ENCODE peak calls at places on chromosome 2, in ten cellular contexts. One of them, this sample, is unnamed.

GRCh38 chr2:235026649-235027557 is 75.1 kb downstream of the SH3BP4 start:
- DNase-seq in putamen: no peak
- DNase-seq in GM04504: peak; percentile 65
- DNase-seq in nucleus accumbens: no peak
- DNase-seq in stimulated activated naive CD8-positive, alpha-beta T cell treated with anti-CD3 and anti-CD28 coated beads, Interleukin-15, Interleukin-2, amounts not matched to agents 100 U/mL and 50 U/mL, for 24 hours: no peak
- DNase-seq in mucosa of descending colon: peak; percentile 93
- DNase-seq in activated CD4-positive, alpha-beta T cell treated with anti-CD3 and anti-CD28 coated beads, Interleukin-2, amount 50 U/mL, for 48 hours: no peak
- DNase-seq in fibroblast of the conjunctiva: peak; percentile 60
- DNase-seq in mucosa of gallbladder: peak; percentile 88
- DNase-seq in AG04449: no peak
- DNase-seq in this sample: no peak

GRCh38 chr2:20577495-20578235 is 73.2 kb downstream of the HS1BP3 start:
- DNase-seq in putamen: no peak
- DNase-seq in GM04504: peak; percentile 71
- DNase-seq in nucleus accumbens: no peak
- DNase-seq in stimulated activated naive CD8-positive, alpha-beta T cell treated with anti-CD3 and anti-CD28 coated beads, Interleukin-15, Interleukin-2, amounts not matched to agents 100 U/mL and 50 U/mL, for 24 hours: no peak
- DNase-seq in mucosa of descending colon: no peak
- DNase-seq in activated CD4-positive, alpha-beta T cell treated with anti-CD3 and anti-CD28 coated beads, Interleukin-2, amount 50 U/mL, for 48 hours: no peak
- DNase-seq in fibroblast of the conjunctiva: no peak
- DNase-seq in mucosa of gallbladder: no peak
- DNase-seq in AG04449: no peak
- DNase-seq in this sample: peak; percentile 81

GRCh38 chr2:61177727-61178549 is 15.9 kb downstream of the C2orf74 start:
- DNase-seq in putamen: no peak
- DNase-seq in GM04504: peak; percentile 9
- DNase-seq in nucleus accumbens: no peak
- DNase-seq in stimulated activated naive CD8-positive, alpha-beta T cell treated with anti-CD3 and anti-CD28 coated beads, Interleukin-15, Interleukin-2, amounts not matched to agents 100 U/mL and 50 U/mL, for 24 hours: peak; percentile 57
- DNase-seq in mucosa of descending colon: peak; percentile 69
- DNase-seq in activated CD4-positive, alpha-beta T cell treated with anti-CD3 and anti-CD28 coated beads, Interleukin-2, amount 50 U/mL, for 48 hours: peak; percentile 52
- DNase-seq in fibroblast of the conjunctiva: no peak
- DNase-seq in mucosa of gallbladder: no peak
- DNase-seq in AG04449: no peak
- DNase-seq in this sample: no peak

GRCh38 chr2:71699428-71699827 is 246.1 kb downstream of the DYSF start:
- DNase-seq in putamen: no peak
- DNase-seq in GM04504: no peak
- DNase-seq in nucleus accumbens: no peak
- DNase-seq in stimulated activated naive CD8-positive, alpha-beta T cell treated with anti-CD3 and anti-CD28 coated beads, Interleukin-15, Interleukin-2, amounts not matched to agents 100 U/mL and 50 U/mL, for 24 hours: no peak
- DNase-seq in mucosa of descending colon: no peak
- DNase-seq in activated CD4-positive, alpha-beta T cell treated with anti-CD3 and anti-CD28 coated beads, Interleukin-2, amount 50 U/mL, for 48 hours: no peak
- DNase-seq in fibroblast of the conjunctiva: no peak
- DNase-seq in mucosa of gallbladder: no peak
- DNase-seq in AG04449: no peak
- DNase-seq in this sample: no peak

GRCh38 chr2:66802877-66803276 is 368.0 kb downstream of the MEIS1 start:
- DNase-seq in putamen: no peak
- DNase-seq in GM04504: no peak
- DNase-seq in nucleus accumbens: no peak
- DNase-seq in stimulated activated naive CD8-positive, alpha-beta T cell treated with anti-CD3 and anti-CD28 coated beads, Interleukin-15, Interleukin-2, amounts not matched to agents 100 U/mL and 50 U/mL, for 24 hours: no peak
- DNase-seq in mucosa of descending colon: no peak
- DNase-seq in activated CD4-positive, alpha-beta T cell treated with anti-CD3 and anti-CD28 coated beads, Interleukin-2, amount 50 U/mL, for 48 hours: no peak
- DNase-seq in fibroblast of the conjunctiva: no peak
- DNase-seq in mucosa of gallbladder: no peak
- DNase-seq in AG04449: no peak
- DNase-seq in this sample: no peak

GRCh38 chr2:144452169-144453038 is 67.5 kb downstream of the ZEB2 start:
- DNase-seq in putamen: no peak
- DNase-seq in GM04504: no peak
- DNase-seq in nucleus accumbens: no peak
- DNase-seq in stimulated activated naive CD8-positive, alpha-beta T cell treated with anti-CD3 and anti-CD28 coated beads, Interleukin-15, Interleukin-2, amounts not matched to agents 100 U/mL and 50 U/mL, for 24 hours: no peak
- DNase-seq in mucosa of descending colon: no peak
- DNase-seq in activated CD4-positive, alpha-beta T cell treated with anti-CD3 and anti-CD28 coated beads, Interleukin-2, amount 50 U/mL, for 48 hours: no peak
- DNase-seq in fibroblast of the conjunctiva: no peak
- DNase-seq in mucosa of gallbladder: no peak
- DNase-seq in AG04449: no peak
- DNase-seq in this sample: no peak

GRCh38 chr2:126913881-126914495 is 15.3 kb downstream of the TEX51 start:
- DNase-seq in putamen: no peak
- DNase-seq in GM04504: no peak
- DNase-seq in nucleus accumbens: no peak
- DNase-seq in stimulated activated naive CD8-positive, alpha-beta T cell treated with anti-CD3 and anti-CD28 coated beads, Interleukin-15, Interleukin-2, amounts not matched to agents 100 U/mL and 50 U/mL, for 24 hours: no peak
- DNase-seq in mucosa of descending colon: no peak
- DNase-seq in activated CD4-positive, alpha-beta T cell treated with anti-CD3 and anti-CD28 coated beads, Interleukin-2, amount 50 U/mL, for 48 hours: no peak
- DNase-seq in fibroblast of the conjunctiva: no peak
- DNase-seq in mucosa of gallbladder: peak; percentile 1
- DNase-seq in AG04449: no peak
- DNase-seq in this sample: no peak

GRCh38 chr2:12555012-12555645 is 161.6 kb upstream of the TRIB2 start:
- DNase-seq in putamen: peak; percentile 46
- DNase-seq in GM04504: no peak
- DNase-seq in nucleus accumbens: peak; percentile 32
- DNase-seq in stimulated activated naive CD8-positive, alpha-beta T cell treated with anti-CD3 and anti-CD28 coated beads, Interleukin-15, Interleukin-2, amounts not matched to agents 100 U/mL and 50 U/mL, for 24 hours: peak; percentile 49
- DNase-seq in mucosa of descending colon: no peak
- DNase-seq in activated CD4-positive, alpha-beta T cell treated with anti-CD3 and anti-CD28 coated beads, Interleukin-2, amount 50 U/mL, for 48 hours: peak; percentile 41
- DNase-seq in fibroblast of the conjunctiva: no peak
- DNase-seq in mucosa of gallbladder: no peak
- DNase-seq in AG04449: no peak
- DNase-seq in this sample: no peak

GRCh38 chr2:2876350-2877042 is 501.1 kb downstream of the EIPR1 start:
- DNase-seq in putamen: peak; percentile 49
- DNase-seq in GM04504: no peak
- DNase-seq in nucleus accumbens: peak; percentile 58
- DNase-seq in stimulated activated naive CD8-positive, alpha-beta T cell treated with anti-CD3 and anti-CD28 coated beads, Interleukin-15, Interleukin-2, amounts not matched to agents 100 U/mL and 50 U/mL, for 24 hours: no peak
- DNase-seq in mucosa of descending colon: no peak
- DNase-seq in activated CD4-positive, alpha-beta T cell treated with anti-CD3 and anti-CD28 coated beads, Interleukin-2, amount 50 U/mL, for 48 hours: no peak
- DNase-seq in fibroblast of the conjunctiva: no peak
- DNase-seq in mucosa of gallbladder: no peak
- DNase-seq in AG04449: no peak
- DNase-seq in this sample: no peak

GRCh38 chr2:71667256-71668182 is 214.2 kb downstream of the DYSF start:
- DNase-seq in putamen: no peak
- DNase-seq in GM04504: no peak
- DNase-seq in nucleus accumbens: no peak
- DNase-seq in stimulated activated naive CD8-positive, alpha-beta T cell treated with anti-CD3 and anti-CD28 coated beads, Interleukin-15, Interleukin-2, amounts not matched to agents 100 U/mL and 50 U/mL, for 24 hours: no peak
- DNase-seq in mucosa of descending colon: no peak
- DNase-seq in activated CD4-positive, alpha-beta T cell treated with anti-CD3 and anti-CD28 coated beads, Interleukin-2, amount 50 U/mL, for 48 hours: no peak
- DNase-seq in fibroblast of the conjunctiva: no peak
- DNase-seq in mucosa of gallbladder: no peak
- DNase-seq in AG04449: no peak
- DNase-seq in this sample: no peak

GRCh38 chr2:42829556-42830510 is 37.5 kb upstream of the HAAO start:
- DNase-seq in putamen: no peak
- DNase-seq in GM04504: no peak
- DNase-seq in nucleus accumbens: no peak
- DNase-seq in stimulated activated naive CD8-positive, alpha-beta T cell treated with anti-CD3 and anti-CD28 coated beads, Interleukin-15, Interleukin-2, amounts not matched to agents 100 U/mL and 50 U/mL, for 24 hours: no peak
- DNase-seq in mucosa of descending colon: no peak
- DNase-seq in activated CD4-positive, alpha-beta T cell treated with anti-CD3 and anti-CD28 coated beads, Interleukin-2, amount 50 U/mL, for 48 hours: no peak
- DNase-seq in fibroblast of the conjunctiva: no peak
- DNase-seq in mucosa of gallbladder: no peak
- DNase-seq in AG04449: no peak
- DNase-seq in this sample: no peak

GRCh38 chr2:76270356-76270755 is 559.6 kb upstream of the GCFC2 start:
- DNase-seq in putamen: no peak
- DNase-seq in GM04504: no peak
- DNase-seq in nucleus accumbens: no peak
- DNase-seq in stimulated activated naive CD8-positive, alpha-beta T cell treated with anti-CD3 and anti-CD28 coated beads, Interleukin-15, Interleukin-2, amounts not matched to agents 100 U/mL and 50 U/mL, for 24 hours: no peak
- DNase-seq in mucosa of descending colon: no peak
- DNase-seq in activated CD4-positive, alpha-beta T cell treated with anti-CD3 and anti-CD28 coated beads, Interleukin-2, amount 50 U/mL, for 48 hours: no peak
- DNase-seq in fibroblast of the conjunctiva: no peak
- DNase-seq in mucosa of gallbladder: no peak
- DNase-seq in AG04449: no peak
- DNase-seq in this sample: no peak

GRCh38 chr2:26579723-26580040 is 61.5 kb downstream of the CIB4 start:
- DNase-seq in putamen: no peak
- DNase-seq in GM04504: no peak
- DNase-seq in nucleus accumbens: no peak
- DNase-seq in stimulated activated naive CD8-positive, alpha-beta T cell treated with anti-CD3 and anti-CD28 coated beads, Interleukin-15, Interleukin-2, amounts not matched to agents 100 U/mL and 50 U/mL, for 24 hours: no peak
- DNase-seq in mucosa of descending colon: no peak
- DNase-seq in activated CD4-positive, alpha-beta T cell treated with anti-CD3 and anti-CD28 coated beads, Interleukin-2, amount 50 U/mL, for 48 hours: no peak
- DNase-seq in fibroblast of the conjunctiva: no peak
- DNase-seq in mucosa of gallbladder: no peak
- DNase-seq in AG04449: no peak
- DNase-seq in this sample: no peak

GRCh38 chr2:188512456-188512855 is 220.8 kb downstream of the GULP1 start:
- DNase-seq in putamen: peak; percentile 28
- DNase-seq in GM04504: no peak
- DNase-seq in nucleus accumbens: no peak
- DNase-seq in stimulated activated naive CD8-positive, alpha-beta T cell treated with anti-CD3 and anti-CD28 coated beads, Interleukin-15, Interleukin-2, amounts not matched to agents 100 U/mL and 50 U/mL, for 24 hours: no peak
- DNase-seq in mucosa of descending colon: no peak
- DNase-seq in activated CD4-positive, alpha-beta T cell treated with anti-CD3 and anti-CD28 coated beads, Interleukin-2, amount 50 U/mL, for 48 hours: no peak
- DNase-seq in fibroblast of the conjunctiva: peak; percentile 55
- DNase-seq in mucosa of gallbladder: no peak
- DNase-seq in AG04449: no peak
- DNase-seq in this sample: peak; percentile 51

GRCh38 chr2:136253288-136254004 is 135.5 kb upstream of the CXCR4 start:
- DNase-seq in putamen: peak; percentile 17
- DNase-seq in GM04504: no peak
- DNase-seq in nucleus accumbens: peak; percentile 14
- DNase-seq in stimulated activated naive CD8-positive, alpha-beta T cell treated with anti-CD3 and anti-CD28 coated beads, Interleukin-15, Interleukin-2, amounts not matched to agents 100 U/mL and 50 U/mL, for 24 hours: no peak
- DNase-seq in mucosa of descending colon: no peak
- DNase-seq in activated CD4-positive, alpha-beta T cell treated with anti-CD3 and anti-CD28 coated beads, Interleukin-2, amount 50 U/mL, for 48 hours: no peak
- DNase-seq in fibroblast of the conjunctiva: no peak
- DNase-seq in mucosa of gallbladder: peak; percentile 30
- DNase-seq in AG04449: no peak
- DNase-seq in this sample: no peak

GRCh38 chr2:42214669-42215068 is 45.5 kb downstream of the EML4 start:
- DNase-seq in putamen: no peak
- DNase-seq in GM04504: no peak
- DNase-seq in nucleus accumbens: no peak
- DNase-seq in stimulated activated naive CD8-positive, alpha-beta T cell treated with anti-CD3 and anti-CD28 coated beads, Interleukin-15, Interleukin-2, amounts not matched to agents 100 U/mL and 50 U/mL, for 24 hours: no peak
- DNase-seq in mucosa of descending colon: no peak
- DNase-seq in activated CD4-positive, alpha-beta T cell treated with anti-CD3 and anti-CD28 coated beads, Interleukin-2, amount 50 U/mL, for 48 hours: no peak
- DNase-seq in fibroblast of the conjunctiva: no peak
- DNase-seq in mucosa of gallbladder: no peak
- DNase-seq in AG04449: no peak
- DNase-seq in this sample: no peak

GRCh38 chr2:241818943-241819270 is 9.9 kb downstream of the NEU4 start:
- DNase-seq in putamen: no peak
- DNase-seq in GM04504: no peak
- DNase-seq in nucleus accumbens: no peak
- DNase-seq in stimulated activated naive CD8-positive, alpha-beta T cell treated with anti-CD3 and anti-CD28 coated beads, Interleukin-15, Interleukin-2, amounts not matched to agents 100 U/mL and 50 U/mL, for 24 hours: no peak
- DNase-seq in mucosa of descending colon: peak; percentile 75
- DNase-seq in activated CD4-positive, alpha-beta T cell treated with anti-CD3 and anti-CD28 coated beads, Interleukin-2, amount 50 U/mL, for 48 hours: no peak
- DNase-seq in fibroblast of the conjunctiva: no peak
- DNase-seq in mucosa of gallbladder: no peak
- DNase-seq in AG04449: no peak
- DNase-seq in this sample: no peak

GRCh38 chr2:54529935-54530334 is 73.8 kb downstream of the SPTBN1 start:
- DNase-seq in putamen: no peak
- DNase-seq in GM04504: no peak
- DNase-seq in nucleus accumbens: no peak
- DNase-seq in stimulated activated naive CD8-positive, alpha-beta T cell treated with anti-CD3 and anti-CD28 coated beads, Interleukin-15, Interleukin-2, amounts not matched to agents 100 U/mL and 50 U/mL, for 24 hours: no peak
- DNase-seq in mucosa of descending colon: no peak
- DNase-seq in activated CD4-positive, alpha-beta T cell treated with anti-CD3 and anti-CD28 coated beads, Interleukin-2, amount 50 U/mL, for 48 hours: no peak
- DNase-seq in fibroblast of the conjunctiva: no peak
- DNase-seq in mucosa of gallbladder: no peak
- DNase-seq in AG04449: no peak
- DNase-seq in this sample: no peak

GRCh38 chr2:152473151-152473857 is 138.3 kb downstream of the FMNL2 start:
- DNase-seq in putamen: no peak
- DNase-seq in GM04504: no peak
- DNase-seq in nucleus accumbens: no peak
- DNase-seq in stimulated activated naive CD8-positive, alpha-beta T cell treated with anti-CD3 and anti-CD28 coated beads, Interleukin-15, Interleukin-2, amounts not matched to agents 100 U/mL and 50 U/mL, for 24 hours: no peak
- DNase-seq in mucosa of descending colon: no peak
- DNase-seq in activated CD4-positive, alpha-beta T cell treated with anti-CD3 and anti-CD28 coated beads, Interleukin-2, amount 50 U/mL, for 48 hours: no peak
- DNase-seq in fibroblast of the conjunctiva: no peak
- DNase-seq in mucosa of gallbladder: no peak
- DNase-seq in AG04449: no peak
- DNase-seq in this sample: no peak

GRCh38 chr2:224278531-224278930 is 123.4 kb downstream of the FAM124B start:
- DNase-seq in putamen: no peak
- DNase-seq in GM04504: peak; percentile 51
- DNase-seq in nucleus accumbens: no peak
- DNase-seq in stimulated activated naive CD8-positive, alpha-beta T cell treated with anti-CD3 and anti-CD28 coated beads, Interleukin-15, Interleukin-2, amounts not matched to agents 100 U/mL and 50 U/mL, for 24 hours: no peak
- DNase-seq in mucosa of descending colon: no peak
- DNase-seq in activated CD4-positive, alpha-beta T cell treated with anti-CD3 and anti-CD28 coated beads, Interleukin-2, amount 50 U/mL, for 48 hours: no peak
- DNase-seq in fibroblast of the conjunctiva: peak; percentile 12
- DNase-seq in mucosa of gallbladder: no peak
- DNase-seq in AG04449: peak; percentile 33
- DNase-seq in this sample: no peak

GRCh38 chr2:73885406-73885805 is 7.4 kb upstream of the ACTG2 start:
- DNase-seq in putamen: no peak
- DNase-seq in GM04504: no peak
- DNase-seq in nucleus accumbens: no peak
- DNase-seq in stimulated activated naive CD8-positive, alpha-beta T cell treated with anti-CD3 and anti-CD28 coated beads, Interleukin-15, Interleukin-2, amounts not matched to agents 100 U/mL and 50 U/mL, for 24 hours: no peak
- DNase-seq in mucosa of descending colon: no peak
- DNase-seq in activated CD4-positive, alpha-beta T cell treated with anti-CD3 and anti-CD28 coated beads, Interleukin-2, amount 50 U/mL, for 48 hours: no peak
- DNase-seq in fibroblast of the conjunctiva: no peak
- DNase-seq in mucosa of gallbladder: no peak
- DNase-seq in AG04449: no peak
- DNase-seq in this sample: no peak

GRCh38 chr2:86038291-86039081 is 67.2 kb downstream of the POLR1A start:
- DNase-seq in putamen: no peak
- DNase-seq in GM04504: no peak
- DNase-seq in nucleus accumbens: no peak
- DNase-seq in stimulated activated naive CD8-positive, alpha-beta T cell treated with anti-CD3 and anti-CD28 coated beads, Interleukin-15, Interleukin-2, amounts not matched to agents 100 U/mL and 50 U/mL, for 24 hours: peak; percentile 68
- DNase-seq in mucosa of descending colon: no peak
- DNase-seq in activated CD4-positive, alpha-beta T cell treated with anti-CD3 and anti-CD28 coated beads, Interleukin-2, amount 50 U/mL, for 48 hours: peak; percentile 72
- DNase-seq in fibroblast of the conjunctiva: no peak
- DNase-seq in mucosa of gallbladder: peak; percentile 52
- DNase-seq in AG04449: no peak
- DNase-seq in this sample: no peak

GRCh38 chr2:118750959-118751565 is 96.4 kb downstream of the EN1 start:
- DNase-seq in putamen: no peak
- DNase-seq in GM04504: peak; percentile 47
- DNase-seq in nucleus accumbens: no peak
- DNase-seq in stimulated activated naive CD8-positive, alpha-beta T cell treated with anti-CD3 and anti-CD28 coated beads, Interleukin-15, Interleukin-2, amounts not matched to agents 100 U/mL and 50 U/mL, for 24 hours: no peak
- DNase-seq in mucosa of descending colon: no peak
- DNase-seq in activated CD4-positive, alpha-beta T cell treated with anti-CD3 and anti-CD28 coated beads, Interleukin-2, amount 50 U/mL, for 48 hours: no peak
- DNase-seq in fibroblast of the conjunctiva: no peak
- DNase-seq in mucosa of gallbladder: no peak
- DNase-seq in AG04449: no peak
- DNase-seq in this sample: no peak

GRCh38 chr2:74553892-74554820 is at the start of the genes DOK1 and LOXL3:
- DNase-seq in putamen: peak; percentile 58
- DNase-seq in GM04504: peak; percentile 72
- DNase-seq in nucleus accumbens: peak; percentile 55
- DNase-seq in stimulated activated naive CD8-positive, alpha-beta T cell treated with anti-CD3 and anti-CD28 coated beads, Interleukin-15, Interleukin-2, amounts not matched to agents 100 U/mL and 50 U/mL, for 24 hours: peak; percentile 92
- DNase-seq in mucosa of descending colon: peak; percentile 93
- DNase-seq in activated CD4-positive, alpha-beta T cell treated with anti-CD3 and anti-CD28 coated beads, Interleukin-2, amount 50 U/mL, for 48 hours: peak; percentile 89
- DNase-seq in fibroblast of the conjunctiva: peak; percentile 77
- DNase-seq in mucosa of gallbladder: peak; percentile 87
- DNase-seq in AG04449: peak; percentile 65
- DNase-seq in this sample: peak; percentile 73

GRCh38 chr2:217903859-217904613 is 98.8 kb downstream of the TNS1 start:
- DNase-seq in putamen: peak; percentile 53
- DNase-seq in GM04504: no peak
- DNase-seq in nucleus accumbens: peak; percentile 54
- DNase-seq in stimulated activated naive CD8-positive, alpha-beta T cell treated with anti-CD3 and anti-CD28 coated beads, Interleukin-15, Interleukin-2, amounts not matched to agents 100 U/mL and 50 U/mL, for 24 hours: no peak
- DNase-seq in mucosa of descending colon: peak; percentile 52
- DNase-seq in activated CD4-positive, alpha-beta T cell treated with anti-CD3 and anti-CD28 coated beads, Interleukin-2, amount 50 U/mL, for 48 hours: no peak
- DNase-seq in fibroblast of the conjunctiva: no peak
- DNase-seq in mucosa of gallbladder: peak; percentile 79
- DNase-seq in AG04449: no peak
- DNase-seq in this sample: no peak

GRCh38 chr2:72414108-72414507 is 266.4 kb upstream of the CYP26B1 start:
- DNase-seq in putamen: no peak
- DNase-seq in GM04504: peak; percentile 48
- DNase-seq in nucleus accumbens: no peak
- DNase-seq in stimulated activated naive CD8-positive, alpha-beta T cell treated with anti-CD3 and anti-CD28 coated beads, Interleukin-15, Interleukin-2, amounts not matched to agents 100 U/mL and 50 U/mL, for 24 hours: no peak
- DNase-seq in mucosa of descending colon: no peak
- DNase-seq in activated CD4-positive, alpha-beta T cell treated with anti-CD3 and anti-CD28 coated beads, Interleukin-2, amount 50 U/mL, for 48 hours: no peak
- DNase-seq in fibroblast of the conjunctiva: no peak
- DNase-seq in mucosa of gallbladder: no peak
- DNase-seq in AG04449: no peak
- DNase-seq in this sample: no peak

GRCh38 chr2:9630001-9630749 is 622 bp downstream of the YWHAQ start:
- DNase-seq in putamen: peak; percentile 75
- DNase-seq in GM04504: no peak
- DNase-seq in nucleus accumbens: peak; percentile 65
- DNase-seq in stimulated activated naive CD8-positive, alpha-beta T cell treated with anti-CD3 and anti-CD28 coated beads, Interleukin-15, Interleukin-2, amounts not matched to agents 100 U/mL and 50 U/mL, for 24 hours: peak; percentile 83
- DNase-seq in mucosa of descending colon: peak; percentile 85
- DNase-seq in activated CD4-positive, alpha-beta T cell treated with anti-CD3 and anti-CD28 coated beads, Interleukin-2, amount 50 U/mL, for 48 hours: peak; percentile 82
- DNase-seq in fibroblast of the conjunctiva: no peak
- DNase-seq in mucosa of gallbladder: peak; percentile 61
- DNase-seq in AG04449: no peak
- DNase-seq in this sample: peak; percentile 64

GRCh38 chr2:152920846-152921245 is 202.4 kb downstream of the ARL6IP6 start:
- DNase-seq in putamen: no peak
- DNase-seq in GM04504: peak; percentile 2
- DNase-seq in nucleus accumbens: peak; percentile 26
- DNase-seq in stimulated activated naive CD8-positive, alpha-beta T cell treated with anti-CD3 and anti-CD28 coated beads, Interleukin-15, Interleukin-2, amounts not matched to agents 100 U/mL and 50 U/mL, for 24 hours: no peak
- DNase-seq in mucosa of descending colon: no peak
- DNase-seq in activated CD4-positive, alpha-beta T cell treated with anti-CD3 and anti-CD28 coated beads, Interleukin-2, amount 50 U/mL, for 48 hours: no peak
- DNase-seq in fibroblast of the conjunctiva: no peak
- DNase-seq in mucosa of gallbladder: no peak
- DNase-seq in AG04449: no peak
- DNase-seq in this sample: no peak